ENCODE peak calls at places on chromosomes 2 and 18, in six cellular contexts. A is GM12878, T is fibroblast of lung, H is heart left ventricle, W is spleen, M is kidney. E is an unnamed sample.

GRCh38 chr2:4217737-4218136 is 514.4 kb downstream of the DCDC2C start:
- DNase-seq in A (no peak), T (no peak), H (no peak), W (no peak), M (no peak), E (no peak)

GRCh38 chr2:23760746-23761145 is 166.2 kb downstream of the ATAD2B start:
- DNase-seq in A (no peak), T (peak), H (no peak), W (no peak), M (no peak), E (no peak)

GRCh38 chr2:56250153-56250729 is 66.5 kb downstream of the CCDC85A start:
- DNase-seq in A (no peak), T (no peak), H (no peak), W (no peak), M (no peak), E (no peak)

GRCh38 chr2:25032901-25033300 is 9.0 kb upstream of the EFR3B start:
- DNase-seq in A (no peak), T (no peak), H (no peak), W (no peak), M (no peak), E (no peak)

GRCh38 chr2:235555356-235555755 is 61.5 kb downstream of the AGAP1 start:
- DNase-seq in A (no peak), T (no peak), H (peak), W (no peak), M (peak), E (no peak)

GRCh38 chr2:105409717-105410116 is 10.9 kb upstream of the FHL2 start:
- DNase-seq in A (no peak), T (peak), H (peak), W (no peak), M (peak), E (no peak)

GRCh38 chr2:60735496-60736250 is 20.4 kb upstream of the PAPOLG start:
- DNase-seq in A (no peak), T (no peak), H (no peak), W (peak), M (no peak), E (peak)

GRCh38 chr2:52340185-52340584 is 1308.3 kb upstream of the NRXN1 start:
- DNase-seq in A (no peak), T (peak), H (no peak), W (no peak), M (no peak), E (peak)

GRCh38 chr18:62445386-62445917 is 77.4 kb upstream of the ZCCHC2 start:
- DNase-seq in A (no peak), T (no peak), H (no peak), W (no peak), M (no peak), E (no peak)

GRCh38 chr18:36420826-36421225 is 123.3 kb downstream of the FHOD3 start:
- DNase-seq in A (no peak), T (peak), H (no peak), W (no peak), M (no peak), E (no peak)

GRCh38 chr18:75164479-75164878 is 44.5 kb downstream of the PTGR3 start:
- DNase-seq in A (no peak), T (no peak), H (no peak), W (no peak), M (no peak), E (no peak)

GRCh38 chr2:200130762-200131166 is 175.4 kb downstream of the MAIP1 start:
- DNase-seq in A (no peak), T (peak), H (no peak), W (no peak), M (no peak), E (no peak)

GRCh38 chr18:49898421-49898820 is 85.1 kb upstream of the ACAA2 start:
- DNase-seq in A (no peak), T (peak), H (peak), W (no peak), M (no peak), E (peak)

GRCh38 chr2:216571178-216571908 is 61.9 kb upstream of the IGFBP2 start:
- DNase-seq in A (no peak), T (no peak), H (no peak), W (no peak), M (no peak), E (no peak)

GRCh38 chr2:8089596-8089995 is 592.3 kb upstream of the ID2 start:
- DNase-seq in A (no peak), T (peak), H (no peak), W (no peak), M (no peak), E (no peak)

GRCh38 chr2:217993055-217993645 is 9.6 kb downstream of the TNS1 start:
- DNase-seq in A (no peak), T (peak), H (no peak), W (no peak), M (no peak), E (no peak)

GRCh38 chr2:60811491-60812370 is 55.7 kb downstream of the PAPOLG start:
- DNase-seq in A (no peak), T (no peak), H (no peak), W (no peak), M (no peak), E (no peak)

GRCh38 chr2:6212516-6212915 is 520.3 kb downstream of the SOX11 start:
- DNase-seq in A (no peak), T (no peak), H (no peak), W (no peak), M (no peak), E (no peak)

GRCh38 chr2:69817739-69818494 is 11.5 kb upstream of the GMCL1 start:
- DNase-seq in A (no peak), T (no peak), H (no peak), W (no peak), M (no peak), E (no peak)

GRCh38 chr2:21203976-21204375 is 80.2 kb downstream of the TDRD15 start:
- DNase-seq in A (no peak), T (no peak), H (no peak), W (no peak), M (no peak), E (no peak)

GRCh38 chr2:161206491-161207032 is 46.3 kb downstream of the TANK start:
- DNase-seq in A (no peak), T (no peak), H (no peak), W (no peak), M (no peak), E (no peak)

GRCh38 chr2:26455037-26455800 is 22.7 kb downstream of the OTOF start:
- DNase-seq in A (no peak), T (no peak), H (no peak), W (peak), M (no peak), E (no peak)

GRCh38 chr2:61419129-61419528 is 51.8 kb downstream of the USP34 start:
- DNase-seq in A (no peak), T (peak), H (no peak), W (no peak), M (no peak), E (no peak)

GRCh38 chr2:85834456-85834855 is 54.3 kb downstream of the ST3GAL5 start:
- DNase-seq in A (no peak), T (no peak), H (no peak), W (no peak), M (no peak), E (no peak)

GRCh38 chr2:46456789-46457188 is 22.6 kb upstream of the TMEM247 start:
- DNase-seq in A (no peak), T (no peak), H (no peak), W (no peak), M (no peak), E (no peak)

GRCh38 chr2:237227190-237227988 is 141.7 kb downstream of the COPS8 start:
- DNase-seq in A (no peak), T (peak), H (no peak), W (no peak), M (no peak), E (no peak)

GRCh38 chr2:75787532-75788132 is 76.9 kb upstream of the GCFC2 start:
- DNase-seq in A (no peak), T (peak), H (no peak), W (no peak), M (no peak), E (peak)

GRCh38 chr18:37987901-37988300 is 422.3 kb upstream of the CELF4 start:
- DNase-seq in A (no peak), T (no peak), H (no peak), W (no peak), M (no peak), E (no peak)

GRCh38 chr2:145752091-145752806 is 1232.3 kb upstream of the ZEB2 start:
- DNase-seq in A (no peak), T (peak), H (peak), W (no peak), M (no peak), E (peak)

GRCh38 chr2:33391582-33392255 is 84.7 kb upstream of the RASGRP3 start:
- DNase-seq in A (no peak), T (no peak), H (no peak), W (no peak), M (no peak), E (no peak)

GRCh38 chr2:59032469-59032868 is 791.3 kb upstream of the FANCL start:
- DNase-seq in A (no peak), T (no peak), H (no peak), W (no peak), M (no peak), E (no peak)

GRCh38 chr2:151063271-151063670 is 198.4 kb downstream of the RBM43 start:
- DNase-seq in A (no peak), T (peak), H (no peak), W (no peak), M (no peak), E (no peak)

GRCh38 chr2:151056870-151057269 is 204.8 kb downstream of the RBM43 start:
- DNase-seq in A (no peak), T (peak), H (no peak), W (no peak), M (no peak), E (no peak)

GRCh38 chr2:151060334-151060733 is 201.3 kb downstream of the RBM43 start:
- DNase-seq in A (no peak), T (no peak), H (no peak), W (no peak), M (no peak), E (no peak)
- H3K27ac ChIP-seq in A (no peak), T (no peak), H (no peak), W (no peak), M (no peak), E (no peak)

DNA sequence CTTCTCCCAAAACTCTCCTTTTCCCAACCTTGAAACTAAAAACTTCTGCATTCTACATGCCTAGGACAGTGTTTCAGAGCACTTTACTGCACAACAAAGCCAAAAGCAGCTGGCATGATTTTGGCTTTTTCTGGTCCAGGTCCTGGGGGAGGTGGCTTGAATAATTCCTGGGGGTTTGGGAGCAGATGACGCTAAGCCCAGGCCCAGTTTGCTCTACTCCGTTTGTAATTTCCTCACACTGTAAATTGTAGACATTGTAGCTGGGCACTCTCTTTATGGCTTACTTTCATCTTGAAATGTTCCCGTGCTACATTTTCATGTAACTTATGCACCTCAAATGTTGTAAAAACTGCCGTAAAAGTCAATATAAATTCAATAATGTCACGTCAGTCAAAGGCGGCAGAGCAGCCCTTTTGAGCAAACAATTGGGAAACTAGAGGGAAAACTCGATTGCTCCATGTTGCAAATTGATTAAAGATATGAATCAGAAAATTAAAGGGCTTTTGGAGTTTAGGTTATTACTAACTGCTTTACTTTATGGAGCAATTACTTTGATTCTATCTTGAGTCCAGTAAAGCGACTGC is 373.2 kb upstream of the SLC14A2 start:
- DNase-seq in A (no peak), T (no peak), H (no peak), W (no peak), M (no peak), E (no peak)
- H3K4me3 ChIP-seq in A (no peak), T (no peak), H (no peak), W (no peak), M (no peak), E (no peak)

DNA sequence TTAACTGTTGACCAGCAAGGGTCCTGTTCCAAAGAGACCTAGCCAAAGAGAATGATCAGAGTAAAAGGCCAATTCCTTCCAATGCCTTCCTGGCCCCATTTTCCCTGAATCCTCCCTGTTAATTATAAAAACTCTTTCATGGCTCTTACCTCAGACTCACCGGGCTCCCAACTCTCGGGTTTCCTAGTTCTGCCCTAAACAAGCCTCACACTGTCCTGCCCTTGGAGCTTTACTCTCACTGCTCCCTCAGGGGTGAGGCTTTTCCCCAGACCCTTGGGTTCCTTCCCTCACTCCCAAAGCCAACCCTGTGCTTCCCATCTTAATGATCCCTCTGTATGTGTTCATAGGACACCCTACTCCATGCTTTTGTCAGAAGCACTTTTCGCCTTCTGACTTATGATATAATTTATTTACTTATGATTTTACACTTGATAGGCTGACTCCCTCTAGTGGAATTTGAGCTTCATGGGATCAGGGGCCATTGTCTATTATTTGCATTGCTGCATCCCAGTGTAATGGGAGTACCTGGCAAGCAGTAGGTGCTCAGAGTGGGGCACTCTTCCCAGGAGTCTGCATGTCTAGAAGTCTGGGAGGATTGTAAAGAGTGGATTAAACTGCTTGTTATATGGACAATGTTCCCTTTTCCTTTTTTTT is 29.9 kb upstream of the ZNG1B start:
- DNase-seq in A (no peak), T (peak), H (no peak), W (no peak), M (no peak), E (no peak)
- TF ChIP-seq CTCF in A (no peak), T (peak), H (no peak), W (no peak), M (no peak), E (peak)

DNA sequence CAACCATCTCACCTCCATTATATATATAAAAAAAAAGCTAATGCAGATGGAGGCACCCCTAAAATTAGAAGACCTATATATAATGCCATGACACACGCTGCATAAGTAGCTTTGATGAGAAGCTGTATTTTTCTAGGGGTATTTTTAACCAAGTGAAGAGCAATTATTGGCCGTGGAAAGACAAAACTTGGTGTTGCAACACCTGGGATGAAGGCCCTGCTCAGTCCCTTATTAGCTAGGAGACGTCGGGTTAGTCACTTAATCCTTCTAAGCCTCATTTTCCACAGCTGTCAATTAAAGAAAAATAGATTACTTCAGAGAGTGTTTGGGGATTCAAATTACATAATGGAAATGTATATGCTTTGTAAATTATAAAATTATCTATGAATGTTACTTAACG is 63.0 kb downstream of the WDR75 start:
- DNase-seq in A (no peak), T (no peak), H (no peak), W (no peak), M (no peak), E (no peak)
- H3K27ac ChIP-seq in A (no peak), T (no peak), H (no peak), W (no peak), M (no peak), E (no peak)

GRCh38 chr2:120958623-120959366 is 223.1 kb downstream of the GLI2 start:
- DNase-seq in A (no peak), T (no peak), H (no peak), W (no peak), M (no peak), E (peak)
- H3K4me3 ChIP-seq in A (no peak), T (no peak), H (no peak), W (no peak), M (no peak), E (no peak)

GRCh38 chr2:9518163-9518562 is 37.5 kb downstream of the ADAM17 start:
- DNase-seq in A (no peak), T (no peak), H (no peak), W (no peak), M (no peak), E (no peak)
- TF ChIP-seq CTCF in A (no peak), T (no peak), H (no peak), W (no peak), M (no peak), E (no peak)